ENCODE peak calls at places on chromosomes 1 and 21, in five cellular contexts. U, G, I, P and S are unnamed samples.
A peak's percentile ranks its signal among the peaks of the same experiment; 100 is the strongest.

GRCh38 chr1:97529600-97529999 is 391.2 kb downstream of the DPYD start:
- DNase-seq in I (no peak), U (no peak), P (no peak), G (no peak), S (no peak)

GRCh38 chr1:223456747-223457146 is 63.5 kb downstream of the CCDC185 start:
- DNase-seq in G (no peak), I (no peak), P (no peak), U (no peak), S (no peak)

GRCh38 chr1:80533178-80533577 is 1267.6 kb upstream of the ADGRL2 start:
- DNase-seq in I (no peak), P (no peak), G (no peak), U (no peak), S (no peak)

GRCh38 chr1:176546825-176547224 is 83.8 kb downstream of the PAPPA2 start:
- DNase-seq in G (no peak), P (no peak), U (no peak), I (no peak), S (no peak)

GRCh38 chr21:33924766-33925100 is 9.1 kb upstream of the ATP5PO start:
- DNase-seq in P (no peak), G (no peak), U (peak; percentile 80), I (no peak), S (no peak)

GRCh38 chr1:150080784-150081183 is 13.2 kb downstream of the VPS45 start:
- DNase-seq in I (no peak), P (no peak), G (no peak), U (no peak), S (no peak)

GRCh38 chr1:201590474-201590873 is 51.5 kb downstream of the NAV1 start:
- DNase-seq in U (no peak), G (no peak), I (no peak), P (no peak), S (no peak)

GRCh38 chr1:160837558-160838205 is 25.0 kb downstream of the CD244 start:
- DNase-seq in I (peak; percentile 89), U (peak; percentile 84), P (no peak), G (peak; percentile 33), S (no peak)

GRCh38 chr1:23593556-23594148 is 34.4 kb upstream of the ID3 start:
- DNase-seq in I (no peak), P (peak; percentile 25), G (no peak), U (peak; percentile 83), S (peak; percentile 48)

GRCh38 chr1:9807541-9807940 is 16.2 kb downstream of the CLSTN1 start:
- DNase-seq in U (no peak), G (no peak), P (no peak), I (no peak), S (peak; percentile 65)

GRCh38 chr1:31744165-31744888 is 19.8 kb downstream of the ADGRB2 start:
- DNase-seq in P (no peak), G (no peak), U (peak; percentile 66), I (no peak), S (no peak)

GRCh38 chr1:58854576-58854975 is 70.7 kb upstream of the JUN start:
- DNase-seq in U (no peak), I (peak; percentile 4), G (no peak), P (no peak), S (no peak)

DNA sequence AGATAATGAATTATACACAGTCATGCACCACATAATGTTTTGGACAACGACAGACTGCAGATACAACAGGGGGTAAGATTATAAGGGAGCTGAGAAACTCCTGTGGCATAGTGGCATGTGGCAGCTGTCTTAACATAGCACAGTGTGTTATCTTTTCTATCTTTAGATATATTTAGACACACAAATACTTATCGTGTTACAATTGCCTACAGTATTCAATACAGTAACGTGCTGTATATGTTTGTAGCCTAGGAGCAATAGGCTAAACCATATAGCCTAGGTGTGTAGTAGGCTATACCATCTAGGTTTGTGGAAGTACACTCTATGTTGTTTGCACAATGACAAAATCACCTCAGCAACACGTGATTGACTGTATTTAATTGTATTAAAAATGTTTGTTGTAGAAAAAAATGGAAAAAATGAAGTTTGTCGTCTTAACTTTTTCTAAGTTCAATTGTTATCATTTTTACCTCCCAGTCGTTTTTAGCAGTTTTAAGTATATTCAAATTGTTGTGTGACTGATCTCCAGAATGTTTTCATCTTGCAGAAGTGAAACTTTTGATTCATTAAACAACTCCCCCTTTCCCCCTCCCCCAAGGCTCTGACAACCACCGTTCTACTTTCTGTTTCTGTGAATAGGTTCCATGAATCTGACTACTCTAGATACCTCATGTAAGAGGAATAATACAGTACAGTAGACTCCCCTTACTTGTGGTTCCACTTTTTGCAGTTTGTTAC is 351.0 kb upstream of the B3GALT2 start:
- DNase-seq in U (no peak), G (no peak), P (no peak), I (no peak), S (no peak)
- H3K4me3 ChIP-seq in U (no peak overlapping the region), G (no peak overlapping the region), P (no peak overlapping the region), I (peak overlapping the region; percentile 9), S (no peak overlapping the region)

DNA sequence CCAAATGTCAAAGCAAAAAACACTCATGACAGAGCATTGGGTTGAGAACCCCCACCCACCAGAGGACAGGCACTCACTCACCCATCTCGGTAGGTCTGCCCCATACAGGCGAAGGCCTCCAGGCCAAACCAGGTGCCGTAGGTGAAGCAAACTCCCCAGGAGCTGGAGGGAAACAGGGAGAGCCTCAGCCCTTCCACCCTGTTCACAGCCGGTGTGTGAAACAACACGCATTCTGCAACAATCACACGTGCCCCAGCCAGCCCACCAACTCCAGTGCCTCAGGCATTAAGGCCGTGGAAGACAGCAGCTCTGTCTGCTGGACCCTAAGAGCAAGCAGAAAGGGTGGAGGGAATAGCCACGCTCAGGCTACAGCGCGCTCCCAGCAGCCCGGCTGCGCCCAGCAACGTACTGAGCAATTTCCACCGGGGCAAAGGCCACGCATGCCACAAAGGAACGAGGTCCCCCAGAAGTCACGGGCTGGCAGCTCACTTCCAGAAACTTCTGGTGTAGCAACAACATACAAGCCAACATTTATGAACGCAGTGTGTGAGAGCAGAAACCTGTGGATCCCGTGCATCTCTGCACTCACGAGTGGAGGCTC is 11.4 kb upstream of the SPATC1L start:
- DNase-seq in U (no peak), I (no peak), P (no peak), G (no peak), S (no peak)
- H3K36me3 ChIP-seq in U (peaks cover 32% of the 10 kb centered on the region), I (peaks cover 28% of the 10 kb centered on the region), P (peaks cover 4% of the 10 kb centered on the region), G (peaks cover 93% of the 10 kb centered on the region), S (peaks cover 21% of the 10 kb centered on the region)

DNA sequence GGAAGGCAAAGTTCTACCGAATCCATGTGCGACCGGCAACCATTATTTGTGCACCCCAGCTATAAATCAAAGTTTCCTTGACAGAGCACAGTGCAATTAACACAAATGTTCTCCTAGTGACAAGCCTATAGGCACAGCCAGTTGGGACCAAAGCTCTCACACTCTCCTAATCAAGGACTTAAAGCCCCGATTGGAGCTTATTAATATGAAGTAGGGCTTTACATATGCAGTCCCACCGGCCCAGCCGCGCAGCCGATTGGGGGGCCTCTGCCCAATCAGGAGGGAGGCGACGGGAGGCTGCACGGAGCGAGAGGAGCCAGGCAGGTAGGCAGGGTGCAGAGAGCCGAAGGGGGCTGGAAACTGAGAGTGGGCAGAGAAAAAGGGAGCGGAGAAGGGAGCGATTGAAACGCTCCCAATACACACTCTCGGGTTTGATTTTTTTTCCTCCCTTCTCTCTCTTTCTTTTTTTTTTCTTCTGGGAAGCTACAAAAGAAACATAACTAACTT is at the start of gene ESRRG:
- DNase-seq in U (peak; percentile 84), G (peak; percentile 83), P (peak; percentile 71), I (no peak), S (peak; percentile 72)
- H3K4me3 ChIP-seq in U (peak within 1 kb of the TSS; percentile 40), G (peak within 1 kb of the TSS; percentile 69), P (peak within 1 kb of the TSS; percentile 35), I (no peak within 1 kb of the TSS), S (peak within 1 kb of the TSS; percentile 46)

GRCh38 chr1:54238353-54239040 is 38.5 kb downstream of the MRPL37 start:
- DNase-seq in G (no peak), P (no peak), U (no peak), I (no peak), S (no peak)
- H3K36me3 ChIP-seq in G (peaks cover 81% of the 10 kb centered on the region), P (no peaks in the 10 kb centered on the region), U (peaks cover 11% of the 10 kb centered on the region), I (peaks cover 25% of the 10 kb centered on the region), S (peaks cover 13% of the 10 kb centered on the region)

GRCh38 chr1:115036814-115037535 is 7.3 kb downstream of the TSHB start:
- DNase-seq in I (no peak), G (no peak), U (no peak), P (no peak), S (no peak)

GRCh38 chr1:115029526-115029925 is at the start of gene TSHB:
- DNase-seq in I (no peak), P (no peak), U (no peak), G (no peak), S (no peak)

GRCh38 chr1:115035652-115036051 is 6.0 kb downstream of the TSHB start:
- DNase-seq in I (no peak), U (no peak), P (no peak), G (no peak), S (no peak)

DNA sequence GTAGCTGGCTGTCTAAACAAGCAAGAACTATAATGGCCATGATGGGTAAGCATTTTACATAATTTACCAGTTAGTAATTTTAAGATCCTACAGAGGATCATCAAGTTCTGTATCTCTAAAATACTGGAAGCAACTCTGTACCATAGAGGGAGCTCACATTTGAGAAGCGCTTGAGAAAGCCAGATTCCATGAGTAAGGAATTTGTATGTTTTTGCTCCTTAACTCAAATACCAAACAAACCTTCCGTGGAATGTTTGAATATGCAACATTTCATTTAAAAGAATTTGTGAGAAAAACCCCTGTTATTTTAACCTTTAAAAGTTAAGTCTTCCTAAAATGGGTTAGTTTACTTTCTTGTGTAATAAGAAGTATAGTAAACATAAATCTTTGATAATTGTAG is 2.0 kb downstream of the TSHB start:
- DNase-seq in P (no peak), I (no peak), U (no peak), G (no peak), S (no peak)
- H3K4me3 ChIP-seq in P (no peak overlapping the region), I (no peak overlapping the region), U (no peak overlapping the region), G (no peak overlapping the region), S (no peak overlapping the region)